ENCODE peak calls at places on chromosomes 7 and 10, in four cellular contexts. One of them, this sample, is unnamed.

GRCh38 chr10:71971311-71971731 is 7.1 kb downstream of the CHST3 start:
- DNase-seq in HCT116: no peak
- DNase-seq in activated naive CD4-positive, alpha-beta T cell treated with anti-CD3 and anti-CD28 coated beads, Interleukin-2, amount 50 U/mL, for 16 hours: no peak
- DNase-seq in brain pericyte: no peak
- DNase-seq in this sample: no peak

GRCh38 chr10:86064219-86064618 is 302.4 kb downstream of the GRID1 start:
- DNase-seq in HCT116: no peak
- DNase-seq in brain pericyte: no peak
- DNase-seq in activated naive CD4-positive, alpha-beta T cell treated with anti-CD3 and anti-CD28 coated beads, Interleukin-2, amount 50 U/mL, for 16 hours: no peak
- DNase-seq in this sample: no peak

GRCh38 chr7:52648903-52649302 is 386.5 kb upstream of the POM121L12 start:
- DNase-seq in HCT116: no peak
- DNase-seq in brain pericyte: no peak
- DNase-seq in activated naive CD4-positive, alpha-beta T cell treated with anti-CD3 and anti-CD28 coated beads, Interleukin-2, amount 50 U/mL, for 16 hours: no peak
- DNase-seq in this sample: no peak

GRCh38 chr10:85642082-85642420 is 724.5 kb downstream of the GRID1 start:
- DNase-seq in brain pericyte: no peak
- DNase-seq in activated naive CD4-positive, alpha-beta T cell treated with anti-CD3 and anti-CD28 coated beads, Interleukin-2, amount 50 U/mL, for 16 hours: no peak
- DNase-seq in HCT116: no peak
- DNase-seq in this sample: no peak

GRCh38 chr7:142012825-142013506 is 17.3 kb downstream of the MGAM start:
- DNase-seq in activated naive CD4-positive, alpha-beta T cell treated with anti-CD3 and anti-CD28 coated beads, Interleukin-2, amount 50 U/mL, for 16 hours: no peak
- DNase-seq in brain pericyte: no peak
- DNase-seq in HCT116: no peak
- DNase-seq in this sample: no peak

GRCh38 chr7:73704640-73705550 is 14.6 kb downstream of the STX1A start:
- DNase-seq in HCT116: no peak
- DNase-seq in brain pericyte: peak; percentile 84
- DNase-seq in activated naive CD4-positive, alpha-beta T cell treated with anti-CD3 and anti-CD28 coated beads, Interleukin-2, amount 50 U/mL, for 16 hours: no peak
- DNase-seq in this sample: no peak

GRCh38 chr10:58436071-58436470 is 50.9 kb downstream of the TFAM start:
- DNase-seq in activated naive CD4-positive, alpha-beta T cell treated with anti-CD3 and anti-CD28 coated beads, Interleukin-2, amount 50 U/mL, for 16 hours: no peak
- DNase-seq in brain pericyte: no peak
- DNase-seq in HCT116: peak; percentile 72
- DNase-seq in this sample: no peak

GRCh38 chr10:670038-670437 is 19.4 kb downstream of the DIP2C start:
- DNase-seq in activated naive CD4-positive, alpha-beta T cell treated with anti-CD3 and anti-CD28 coated beads, Interleukin-2, amount 50 U/mL, for 16 hours: no peak
- DNase-seq in brain pericyte: no peak
- DNase-seq in HCT116: no peak
- DNase-seq in this sample: no peak

GRCh38 chr10:33421789-33422188 is 87.3 kb upstream of the NRP1 start:
- DNase-seq in activated naive CD4-positive, alpha-beta T cell treated with anti-CD3 and anti-CD28 coated beads, Interleukin-2, amount 50 U/mL, for 16 hours: no peak
- DNase-seq in brain pericyte: peak; percentile 50
- DNase-seq in HCT116: no peak
- DNase-seq in this sample: no peak

GRCh38 chr10:7752251-7752650 is 35.5 kb downstream of the KIN start:
- DNase-seq in HCT116: no peak
- DNase-seq in brain pericyte: no peak
- DNase-seq in activated naive CD4-positive, alpha-beta T cell treated with anti-CD3 and anti-CD28 coated beads, Interleukin-2, amount 50 U/mL, for 16 hours: no peak
- DNase-seq in this sample: no peak

GRCh38 chr10:106504536-106504935 is 660.0 kb downstream of the SORCS1 start:
- DNase-seq in activated naive CD4-positive, alpha-beta T cell treated with anti-CD3 and anti-CD28 coated beads, Interleukin-2, amount 50 U/mL, for 16 hours: no peak
- DNase-seq in brain pericyte: no peak
- DNase-seq in HCT116: no peak
- DNase-seq in this sample: no peak

GRCh38 chr7:143458263-143458662 is 15.0 kb downstream of the TAS2R60 start:
- DNase-seq in activated naive CD4-positive, alpha-beta T cell treated with anti-CD3 and anti-CD28 coated beads, Interleukin-2, amount 50 U/mL, for 16 hours: no peak
- DNase-seq in brain pericyte: no peak
- DNase-seq in HCT116: no peak
- DNase-seq in this sample: no peak

GRCh38 chr7:63029207-63029522 is 969.5 kb upstream of the ZNF722 start:
- DNase-seq in HCT116: no peak
- DNase-seq in activated naive CD4-positive, alpha-beta T cell treated with anti-CD3 and anti-CD28 coated beads, Interleukin-2, amount 50 U/mL, for 16 hours: no peak
- DNase-seq in brain pericyte: no peak
- DNase-seq in this sample: no peak

GRCh38 chr10:36412942-36413341 is 712.5 kb upstream of the ANKRD30A start:
- DNase-seq in HCT116: no peak
- DNase-seq in activated naive CD4-positive, alpha-beta T cell treated with anti-CD3 and anti-CD28 coated beads, Interleukin-2, amount 50 U/mL, for 16 hours: no peak
- DNase-seq in brain pericyte: no peak
- DNase-seq in this sample: no peak

GRCh38 chr10:120221873-120222485 is 235.0 kb upstream of the PLPP4 start:
- DNase-seq in activated naive CD4-positive, alpha-beta T cell treated with anti-CD3 and anti-CD28 coated beads, Interleukin-2, amount 50 U/mL, for 16 hours: no peak
- DNase-seq in brain pericyte: no peak
- DNase-seq in HCT116: peak; percentile 54
- DNase-seq in this sample: peak; percentile 70

GRCh38 chr10:110916554-110917346 is 2.2 kb downstream of the BBIP1 start:
- DNase-seq in HCT116: no peak
- DNase-seq in activated naive CD4-positive, alpha-beta T cell treated with anti-CD3 and anti-CD28 coated beads, Interleukin-2, amount 50 U/mL, for 16 hours: no peak
- DNase-seq in brain pericyte: no peak
- DNase-seq in this sample: no peak

GRCh38 chr7:12244129-12244528 is 33.0 kb downstream of the TMEM106B start:
- DNase-seq in brain pericyte: no peak
- DNase-seq in HCT116: peak; percentile 23
- DNase-seq in activated naive CD4-positive, alpha-beta T cell treated with anti-CD3 and anti-CD28 coated beads, Interleukin-2, amount 50 U/mL, for 16 hours: no peak
- DNase-seq in this sample: no peak

GRCh38 chr7:155729847-155730246 is 82.4 kb downstream of the SHH start:
- DNase-seq in HCT116: no peak
- DNase-seq in activated naive CD4-positive, alpha-beta T cell treated with anti-CD3 and anti-CD28 coated beads, Interleukin-2, amount 50 U/mL, for 16 hours: no peak
- DNase-seq in brain pericyte: no peak
- DNase-seq in this sample: no peak

GRCh38 chr10:71911296-71911954 is 52.8 kb upstream of the CHST3 start:
- DNase-seq in HCT116: no peak
- DNase-seq in activated naive CD4-positive, alpha-beta T cell treated with anti-CD3 and anti-CD28 coated beads, Interleukin-2, amount 50 U/mL, for 16 hours: no peak
- DNase-seq in brain pericyte: no peak
- DNase-seq in this sample: no peak

GRCh38 chr10:62457598-62457997 is 83.4 kb downstream of the ZNF365 start:
- DNase-seq in activated naive CD4-positive, alpha-beta T cell treated with anti-CD3 and anti-CD28 coated beads, Interleukin-2, amount 50 U/mL, for 16 hours: no peak
- DNase-seq in brain pericyte: no peak
- DNase-seq in HCT116: no peak
- DNase-seq in this sample: no peak

GRCh38 chr10:21079330-21079658 is 182.2 kb upstream of the NEBL start:
- DNase-seq in HCT116: no peak
- DNase-seq in activated naive CD4-positive, alpha-beta T cell treated with anti-CD3 and anti-CD28 coated beads, Interleukin-2, amount 50 U/mL, for 16 hours: no peak
- DNase-seq in brain pericyte: no peak
- DNase-seq in this sample: no peak

GRCh38 chr7:15159239-15159638 is 256.7 kb upstream of the DGKB start:
- DNase-seq in brain pericyte: no peak
- DNase-seq in activated naive CD4-positive, alpha-beta T cell treated with anti-CD3 and anti-CD28 coated beads, Interleukin-2, amount 50 U/mL, for 16 hours: no peak
- DNase-seq in HCT116: no peak
- DNase-seq in this sample: no peak

GRCh38 chr7:51702673-51703072 is 386.1 kb upstream of the COBL start:
- DNase-seq in activated naive CD4-positive, alpha-beta T cell treated with anti-CD3 and anti-CD28 coated beads, Interleukin-2, amount 50 U/mL, for 16 hours: no peak
- DNase-seq in HCT116: no peak
- DNase-seq in brain pericyte: no peak
- DNase-seq in this sample: no peak

GRCh38 chr10:13399752-13400151 is 51.7 kb upstream of the SEPHS1 start:
- DNase-seq in activated naive CD4-positive, alpha-beta T cell treated with anti-CD3 and anti-CD28 coated beads, Interleukin-2, amount 50 U/mL, for 16 hours: no peak
- DNase-seq in brain pericyte: no peak
- DNase-seq in HCT116: no peak
- DNase-seq in this sample: no peak

GRCh38 chr10:96229568-96230030 is 41.8 kb downstream of the BLNK start:
- DNase-seq in brain pericyte: no peak
- DNase-seq in HCT116: peak; percentile 61
- DNase-seq in activated naive CD4-positive, alpha-beta T cell treated with anti-CD3 and anti-CD28 coated beads, Interleukin-2, amount 50 U/mL, for 16 hours: peak; percentile 75
- DNase-seq in this sample: peak; percentile 61

GRCh38 chr7:31873816-31874597 is 187.0 kb downstream of the PPP1R17 start:
- DNase-seq in activated naive CD4-positive, alpha-beta T cell treated with anti-CD3 and anti-CD28 coated beads, Interleukin-2, amount 50 U/mL, for 16 hours: no peak
- DNase-seq in HCT116: no peak
- DNase-seq in brain pericyte: no peak
- DNase-seq in this sample: peak; percentile 11

GRCh38 chr7:28921822-28922221 is 36.3 kb downstream of the TRIL start:
- DNase-seq in brain pericyte: no peak
- DNase-seq in activated naive CD4-positive, alpha-beta T cell treated with anti-CD3 and anti-CD28 coated beads, Interleukin-2, amount 50 U/mL, for 16 hours: peak; percentile 14
- DNase-seq in HCT116: peak; percentile 67
- DNase-seq in this sample: peak; percentile 59

GRCh38 chr7:101916876-101917275 is 99.5 kb downstream of the CUX1 start:
- DNase-seq in brain pericyte: no peak
- DNase-seq in HCT116: no peak
- DNase-seq in activated naive CD4-positive, alpha-beta T cell treated with anti-CD3 and anti-CD28 coated beads, Interleukin-2, amount 50 U/mL, for 16 hours: no peak
- DNase-seq in this sample: no peak

GRCh38 chr10:92847185-92847864 is 995 bp upstream of the EXOC6 start:
- DNase-seq in brain pericyte: no peak
- DNase-seq in HCT116: no peak
- DNase-seq in activated naive CD4-positive, alpha-beta T cell treated with anti-CD3 and anti-CD28 coated beads, Interleukin-2, amount 50 U/mL, for 16 hours: no peak
- DNase-seq in this sample: no peak

GRCh38 chr10:65194131-65194530 is 1672.9 kb downstream of the REEP3 start:
- DNase-seq in activated naive CD4-positive, alpha-beta T cell treated with anti-CD3 and anti-CD28 coated beads, Interleukin-2, amount 50 U/mL, for 16 hours: no peak
- DNase-seq in HCT116: no peak
- DNase-seq in brain pericyte: peak; percentile 48
- DNase-seq in this sample: no peak

GRCh38 chr10:100374137-100374655 is 27.2 kb downstream of the SCD start:
- DNase-seq in HCT116: no peak
- DNase-seq in activated naive CD4-positive, alpha-beta T cell treated with anti-CD3 and anti-CD28 coated beads, Interleukin-2, amount 50 U/mL, for 16 hours: no peak
- DNase-seq in brain pericyte: no peak
- DNase-seq in this sample: no peak

This sample was measured in GM20000.